ENCODE peak calls at places on chromosomes 11 and 22, in ten cellular contexts. A is GM23248, S is MM.1S, B is IMR-90, H is fibroblast of lung, J is mesenchymal stem cell, O is GM23338, Q is endothelial cell of umbilical vein, M is OCI-LY7, E is neuronal stem cell. R is an unnamed sample.

GRCh38 chr11:122817121-122817520 is 21.2 kb upstream of the CRTAM start:
- DNase-seq in B (no peak), O (no peak), J (no peak), H (no peak), A (peak), E (no peak), M (no peak), Q (no peak), S (no peak), R (peak)

GRCh38 chr22:17707526-17707925 is 66.7 kb downstream of the BID start:
- DNase-seq in Q (peak), B (no peak), M (no peak), O (no peak), J (peak), A (peak), H (peak), E (no peak), S (no peak), R (no peak)

GRCh38 chr11:88886796-88887195 is 179.0 kb downstream of the GRM5 start:
- DNase-seq in H (no peak), A (peak), E (peak), B (peak), J (no peak), M (peak), O (peak), S (peak), Q (peak), R (peak)

GRCh38 chr11:97912629-97913028 is 1108.1 kb upstream of the CNTN5 start:
- DNase-seq in E (no peak), B (no peak), Q (no peak), A (no peak), O (no peak), H (no peak), J (no peak), S (no peak), M (no peak), R (no peak)

GRCh38 chr11:90134420-90135003 is at the start of gene NAALAD2:
- DNase-seq in S (peak), J (peak), A (peak), B (peak), Q (peak), M (no peak), O (peak), H (peak), E (peak), R (peak)

GRCh38 chr11:112012877-112013276 is 12.3 kb upstream of the DLAT start:
- DNase-seq in M (no peak), E (no peak), Q (no peak), O (no peak), J (peak), A (peak), B (peak), S (no peak), H (peak), R (peak)

GRCh38 chr22:31723699-31724098 is 26.2 kb downstream of the PRR14L start:
- DNase-seq in Q (no peak), M (no peak), B (no peak), E (no peak), O (no peak), J (no peak), S (no peak), A (no peak), H (no peak), R (no peak)

GRCh38 chr11:8249482-8249881 is 14.2 kb downstream of the LMO1 start:
- DNase-seq in O (no peak), B (no peak), J (no peak), H (no peak), A (no peak), Q (no peak), M (no peak), S (no peak), E (no peak), R (no peak)

GRCh38 chr11:63592975-63593395 is 21.2 kb downstream of the PLAAT3 start:
- DNase-seq in B (peak), A (peak), O (peak), E (no peak), H (no peak), S (no peak), J (no peak), M (peak), Q (no peak), R (no peak)

GRCh38 chr11:63586451-63587166 is 23.4 kb upstream of the PLAAT2 start:
- DNase-seq in S (no peak), E (no peak), A (no peak), Q (no peak), M (no peak), O (no peak), J (no peak), H (no peak), B (no peak), R (no peak)

GRCh38 chr11:63583288-63583687 is 20.1 kb upstream of the PLAAT2 start:
- DNase-seq in M (no peak), A (no peak), E (no peak), Q (no peak), H (no peak), J (no peak), O (no peak), S (no peak), B (no peak), R (no peak)

GRCh38 chr11:63590024-63590788 is 24.0 kb downstream of the PLAAT3 start:
- DNase-seq in A (no peak), E (no peak), M (no peak), S (no peak), J (no peak), B (no peak), Q (no peak), H (no peak), O (no peak), R (no peak)

GRCh38 chr11:63589000-63589399 is 25.2 kb downstream of the PLAAT3 start:
- DNase-seq in A (no peak), J (no peak), Q (no peak), S (no peak), M (no peak), B (no peak), E (no peak), O (no peak), H (no peak), R (no peak)
- H3K4me3 ChIP-seq in A (no peak), J (no peak), Q (no peak), S (no peak), M (no peak), B (no peak), E (no peak), O (no peak), H (no peak), R (no peak)

GRCh38 chr11:124724854-124725718 is 14.7 kb upstream of the NRGN start:
- DNase-seq in B (no peak), O (no peak), A (no peak), Q (no peak), M (peak), H (no peak), J (no peak), E (no peak), S (no peak), R (peak)
- H2AFZ ChIP-seq in B (peak), O (peak), A (no peak), Q (peak), M (peak), H (no peak), J (no peak), E (peak), S (no peak), R (no peak)

DNA sequence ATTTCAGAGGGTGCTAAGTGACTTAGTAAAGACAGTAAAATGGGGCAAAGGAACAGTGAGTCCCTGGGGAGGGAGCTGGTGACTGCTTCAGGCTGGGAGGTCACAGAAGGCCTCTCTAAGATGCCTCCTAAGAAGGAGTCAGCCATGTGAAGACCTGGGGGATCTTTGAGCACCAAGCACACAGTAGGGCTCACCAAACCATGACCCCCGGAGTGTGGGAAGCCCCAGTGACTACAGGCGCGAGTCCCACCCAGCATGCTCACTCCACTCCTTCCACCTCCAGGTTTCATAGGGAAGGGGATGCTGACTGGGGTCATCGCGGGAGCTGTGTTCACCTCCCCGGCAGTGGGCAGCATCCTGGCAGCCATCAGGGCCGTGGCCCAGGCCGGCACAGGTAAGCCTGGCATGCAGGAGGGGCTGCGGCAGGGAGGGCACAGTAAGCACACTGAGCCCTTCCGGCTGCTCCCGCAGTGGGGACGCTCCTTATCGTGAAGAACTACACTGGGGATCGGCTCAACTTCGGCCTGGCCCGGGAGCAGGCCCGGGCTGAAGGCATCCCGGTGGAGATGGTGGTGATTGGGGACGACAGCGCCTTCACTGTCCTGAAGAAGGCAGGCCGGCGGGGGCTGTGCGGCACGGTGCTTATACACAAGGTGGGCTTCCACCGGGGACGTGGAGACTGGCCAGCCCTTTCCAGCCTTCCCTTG is 5.9 kb downstream of the TKFC start:
- DNase-seq in Q (no peak), A (no peak), B (no peak), E (no peak), S (no peak), M (no peak), J (no peak), H (no peak), O (no peak), R (no peak)
- H3K4me3 ChIP-seq in Q (no peak), A (no peak), B (no peak), E (no peak), S (no peak), M (no peak), J (no peak), H (no peak), O (no peak), R (no peak)

GRCh38 chr11:80592546-80592945 is 1151.7 kb upstream of the TENM4 start:
- DNase-seq in B (no peak), S (no peak), H (no peak), O (no peak), E (no peak), A (no peak), M (no peak), Q (no peak), J (peak), R (no peak)

GRCh38 chr11:80596291-80596810 is 1155.5 kb upstream of the TENM4 start:
- DNase-seq in M (no peak), O (no peak), A (no peak), J (no peak), E (no peak), S (no peak), H (peak), B (peak), Q (no peak), R (no peak)

GRCh38 chr11:80595011-80595410 is 1154.2 kb upstream of the TENM4 start:
- DNase-seq in S (no peak), B (peak), E (no peak), J (peak), O (no peak), M (no peak), H (peak), A (no peak), Q (peak), R (peak)

GRCh38 chr11:80598905-80599304 is 1158.1 kb upstream of the TENM4 start:
- DNase-seq in Q (no peak), S (no peak), H (no peak), J (no peak), O (no peak), B (no peak), E (no peak), A (no peak), M (no peak), R (no peak)

DNA sequence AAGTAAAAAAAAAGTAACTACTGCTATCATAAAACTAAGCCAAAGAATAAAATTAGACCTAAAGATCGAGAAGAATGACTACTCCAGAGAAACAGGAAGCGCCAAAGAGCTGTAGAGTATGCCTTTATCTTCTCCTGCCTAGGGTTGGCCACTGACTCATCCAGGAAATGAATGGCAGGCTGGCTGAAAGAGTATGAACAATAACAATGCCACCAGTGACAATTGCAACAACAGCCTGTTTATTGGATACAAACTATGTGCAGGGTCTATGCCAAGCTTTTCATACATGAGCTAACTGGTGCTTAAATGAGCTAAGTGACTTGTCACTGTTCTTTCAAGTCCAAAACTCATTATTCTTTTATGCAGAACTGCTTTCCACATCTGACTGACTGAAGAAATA is 1153.2 kb upstream of the TENM4 start:
- DNase-seq in S (no peak), H (peak), A (no peak), M (no peak), Q (peak), E (no peak), J (peak), B (peak), O (no peak), R (peak)
- H2AFZ ChIP-seq in S (no peak), H (no peak), A (no peak), M (no peak), Q (no peak), E (peak), J (no peak), B (no peak), O (no peak), R (no peak)

R was measured in hepatocyte.